ENCODE peak calls at places on chromosome X, in seven cellular contexts. X, P, R, Z, U, F and Y are unnamed samples.

GRCh38 chrX:49276671-49277519 is 7.3 kb downstream of the PPP1R3F start:
- DNase-seq in P (no peak), U (no peak), R (no peak), Z (no peak), X (no peak), F (no peak), Y (no peak)

GRCh38 chrX:137227164-137227563 is 193.4 kb upstream of the GPR101 start:
- DNase-seq in F (no peak), Z (no peak), X (no peak), U (no peak), P (no peak), R (no peak), Y (no peak)

GRCh38 chrX:53125506-53125905 is 31.6 kb downstream of the KANTR start:
- DNase-seq in X (no peak), Z (no peak), U (no peak), F (no peak), R (no peak), P (peak), Y (no peak)

GRCh38 chrX:12052109-12052508 is 86.2 kb upstream of the FRMPD4 start:
- DNase-seq in X (no peak), R (no peak), P (no peak), U (no peak), F (no peak), Z (no peak), Y (no peak)

GRCh38 chrX:150047818-150048217 is 109.5 kb upstream of the EOLA2 start:
- DNase-seq in Z (no peak), P (peak), X (no peak), F (no peak), U (no peak), R (no peak), Y (no peak)

GRCh38 chrX:39821011-39821708 is 276.6 kb downstream of the BCOR start:
- DNase-seq in P (peak), F (peak), X (no peak), U (no peak), R (no peak), Z (peak), Y (no peak)

GRCh38 chrX:40373025-40373424 is 207.7 kb upstream of the ATP6AP2 start:
- DNase-seq in P (no peak), U (no peak), Z (no peak), F (no peak), R (no peak), X (no peak), Y (no peak)

GRCh38 chrX:54509401-54509800 is 13.4 kb upstream of the FGD1 start:
- DNase-seq in X (no peak), R (no peak), Z (no peak), U (no peak), P (no peak), F (no peak), Y (no peak)

GRCh38 chrX:72247206-72247944 is 8.5 kb upstream of the ERCC6L start:
- DNase-seq in X (no peak), P (peak), Z (no peak), R (no peak), U (no peak), F (no peak), Y (peak)

GRCh38 chrX:427812-428725 is 41.4 kb upstream of the PPP2R3B start:
- DNase-seq in F (peak), U (no peak), R (peak), Z (peak), X (peak), P (peak), Y (no peak)

GRCh38 chrX:153439977-153440376 is 5.9 kb downstream of the TREX2 start:
- DNase-seq in U (no peak), Z (no peak), P (no peak), F (no peak), X (no peak), R (no peak), Y (no peak)

GRCh38 chrX:130754353-130754752 is 148.7 kb downstream of the ENOX2 start:
- DNase-seq in Z (no peak), X (no peak), P (no peak), U (no peak), R (no peak), F (no peak), Y (no peak)

GRCh38 chrX:29617276-29617675 is 598.1 kb upstream of the MAGEB2 start:
- DNase-seq in Z (no peak), P (peak), U (no peak), R (no peak), X (peak), F (no peak), Y (no peak)

GRCh38 chrX:97666890-97667289 is 783.2 kb downstream of the RPA4 start:
- DNase-seq in U (no peak), F (no peak), P (no peak), R (no peak), X (no peak), Z (no peak), Y (no peak)

GRCh38 chrX:355329-356050 is 31.2 kb downstream of the PPP2R3B start:
- DNase-seq in R (no peak), X (no peak), P (no peak), U (no peak), F (no peak), Z (no peak), Y (no peak)

GRCh38 chrX:139194571-139195280 is 335.8 kb upstream of the F9 start:
- DNase-seq in Z (peak), P (no peak), X (peak), U (no peak), R (no peak), F (peak), Y (no peak)

GRCh38 chrX:134999469-134999868 is 8.7 kb downstream of the SMIM10 start:
- DNase-seq in R (peak), X (no peak), U (no peak), Z (peak), P (peak), F (no peak), Y (no peak)

GRCh38 chrX:71214604-71215334 is 8.3 kb upstream of the GJB1 start:
- DNase-seq in Z (no peak), R (no peak), U (no peak), P (no peak), X (no peak), F (no peak), Y (no peak)
- H3K4me3 ChIP-seq in Z (no peak), R (no peak), U (no peak), P (no peak), X (no peak), F (no peak), Y (no peak)

DNA sequence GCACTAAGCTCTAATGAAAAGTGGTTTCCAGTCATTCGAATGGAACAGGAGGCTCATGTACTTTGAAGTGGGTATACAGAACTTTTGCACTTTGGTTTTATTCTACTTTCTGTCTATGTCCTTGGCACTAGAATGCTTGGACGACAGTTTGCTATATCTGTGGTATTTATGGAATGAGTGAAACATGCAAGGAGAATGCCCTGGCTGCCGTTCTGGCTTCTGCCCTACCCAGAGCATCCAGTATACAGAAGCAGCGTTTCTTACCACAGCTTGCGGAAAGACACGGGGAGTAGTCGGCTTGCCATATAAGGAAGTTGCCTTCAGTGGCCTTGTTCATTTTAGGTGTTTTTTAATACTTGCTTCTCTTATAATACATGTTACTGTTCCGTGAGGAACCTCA is 98.0 kb downstream of the TBL1X start:
- DNase-seq in F (no peak), P (peak), U (no peak), X (peak), R (peak), Z (no peak), Y (no peak)
- H3K4me3 ChIP-seq in F (no peak), P (no peak), U (no peak), X (no peak), R (no peak), Z (no peak), Y (no peak)

GRCh38 chrX:44344687-44345086 is 1.2 kb upstream of the EFHC2 start:
- DNase-seq in P (no peak), R (no peak), X (no peak), U (no peak), Z (no peak), F (no peak), Y (no peak)
- H3K4me3 ChIP-seq in P (no peak), R (no peak), X (no peak), U (peak), Z (no peak), F (no peak), Y (no peak)

DNA sequence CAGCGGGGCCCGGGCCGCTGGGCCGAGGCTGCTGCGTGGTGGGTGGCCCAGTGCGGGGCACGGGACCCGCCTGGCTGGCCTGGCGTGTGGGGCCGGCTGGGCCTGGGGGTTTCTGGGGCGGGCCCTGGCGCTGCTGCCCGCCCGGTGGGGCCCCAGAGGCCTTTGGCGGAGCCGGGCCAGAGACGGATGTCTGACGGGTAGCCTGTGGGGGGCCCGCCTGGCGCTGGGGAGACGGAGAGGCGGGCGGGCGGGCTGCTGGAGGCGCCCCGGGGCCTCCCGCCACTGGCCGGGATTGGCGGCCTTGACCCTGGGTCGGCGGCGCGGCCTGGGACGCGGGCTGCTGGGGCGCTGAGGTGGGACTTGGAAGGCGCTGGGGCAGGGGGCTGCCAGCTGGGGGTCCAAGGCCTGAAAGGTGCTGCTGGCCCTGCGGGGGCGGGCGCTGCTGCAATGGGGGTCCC is 8.1 kb upstream of the TIMP1 start:
- DNase-seq in X (no peak), Z (peak), F (no peak), U (no peak), R (no peak), P (no peak), Y (no peak)
- H3K4me3 ChIP-seq in X (no peak), Z (peak), F (peak), U (peak), R (no peak), P (no peak), Y (no peak)

DNA sequence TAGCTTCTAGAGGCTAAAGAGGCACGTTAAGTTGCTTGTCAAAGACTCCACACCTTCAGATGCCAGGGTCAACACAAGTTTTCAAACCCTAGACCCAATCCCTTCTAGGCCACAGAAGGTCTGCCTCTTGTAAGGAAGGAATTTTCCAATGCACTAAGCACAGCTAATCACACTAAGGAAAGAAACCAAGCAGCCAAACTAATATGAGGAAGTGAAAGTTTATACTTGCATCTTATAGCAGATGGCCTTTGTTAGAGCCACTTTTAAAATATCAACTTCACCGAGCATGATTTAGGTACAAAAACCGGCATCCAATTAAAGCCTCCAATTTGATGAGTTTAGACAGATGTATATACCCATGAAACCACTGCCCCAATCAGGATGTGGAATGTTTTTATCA is 9.9 kb downstream of the FHL1 start:
- DNase-seq in Z (no peak), R (no peak), F (no peak), U (no peak), P (peak), X (no peak), Y (no peak)
- H3K4me3 ChIP-seq in Z (no peak), R (no peak), F (no peak), U (no peak), P (no peak), X (no peak), Y (peak)

GRCh38 chrX:8731579-8732395 is at the start of gene ANOS1:
- DNase-seq in P (peak), F (peak), U (no peak), R (peak), X (peak), Z (peak), Y (no peak)
- H3K4me3 ChIP-seq in P (no peak), F (peak), U (peak), R (peak), X (no peak), Z (peak), Y (no peak)

GRCh38 chrX:3549442-3549875 is 164.0 kb downstream of the PRKX start:
- DNase-seq in Z (no peak), P (no peak), U (no peak), R (peak), F (peak), X (peak), Y (no peak)
- H3K4me3 ChIP-seq in Z (no peak), P (no peak), U (peak), R (peak), F (no peak), X (peak), Y (peak)

GRCh38 chrX:20361890-20362262 is 95.2 kb upstream of the RPS6KA3 start:
- DNase-seq in F (peak), X (no peak), Z (peak), U (no peak), R (peak), P (peak), Y (peak)

GRCh38 chrX:20363003-20363674 is 96.4 kb upstream of the RPS6KA3 start:
- DNase-seq in P (no peak), U (no peak), R (no peak), Z (no peak), X (no peak), F (no peak), Y (peak)

GRCh38 chrX:20364238-20364637 is 97.5 kb upstream of the RPS6KA3 start:
- DNase-seq in R (no peak), U (no peak), X (no peak), F (no peak), Z (no peak), P (no peak), Y (no peak)

GRCh38 chrX:20362268-20363002 is 95.7 kb upstream of the RPS6KA3 start:
- DNase-seq in Z (no peak), P (peak), F (no peak), R (peak), X (no peak), U (no peak), Y (peak)

GRCh38 chrX:20361081-20361889 is 94.6 kb upstream of the RPS6KA3 start:
- DNase-seq in R (peak), P (peak), U (no peak), F (no peak), Z (no peak), X (no peak), Y (peak)
- H3K4me3 ChIP-seq in R (peak), P (no peak), U (no peak), F (peak), Z (no peak), X (no peak), Y (peak)

GRCh38 chrX:68696267-68696666 is 48.8 kb downstream of the STARD8 start:
- DNase-seq in R (no peak), Z (no peak), U (no peak), P (no peak), X (no peak), F (no peak), Y (no peak)

GRCh38 chrX:68695206-68695845 is 47.9 kb downstream of the STARD8 start:
- DNase-seq in R (no peak), P (no peak), F (no peak), Z (no peak), X (no peak), U (no peak), Y (no peak)

GRCh38 chrX:68693481-68694410 is 46.3 kb downstream of the STARD8 start:
- DNase-seq in F (peak), U (no peak), P (peak), Z (peak), R (no peak), X (peak), Y (peak)

GRCh38 chrX:68692651-68693050 is 45.2 kb downstream of the STARD8 start:
- DNase-seq in U (no peak), X (no peak), Z (no peak), F (no peak), R (no peak), P (no peak), Y (no peak)

DNA sequence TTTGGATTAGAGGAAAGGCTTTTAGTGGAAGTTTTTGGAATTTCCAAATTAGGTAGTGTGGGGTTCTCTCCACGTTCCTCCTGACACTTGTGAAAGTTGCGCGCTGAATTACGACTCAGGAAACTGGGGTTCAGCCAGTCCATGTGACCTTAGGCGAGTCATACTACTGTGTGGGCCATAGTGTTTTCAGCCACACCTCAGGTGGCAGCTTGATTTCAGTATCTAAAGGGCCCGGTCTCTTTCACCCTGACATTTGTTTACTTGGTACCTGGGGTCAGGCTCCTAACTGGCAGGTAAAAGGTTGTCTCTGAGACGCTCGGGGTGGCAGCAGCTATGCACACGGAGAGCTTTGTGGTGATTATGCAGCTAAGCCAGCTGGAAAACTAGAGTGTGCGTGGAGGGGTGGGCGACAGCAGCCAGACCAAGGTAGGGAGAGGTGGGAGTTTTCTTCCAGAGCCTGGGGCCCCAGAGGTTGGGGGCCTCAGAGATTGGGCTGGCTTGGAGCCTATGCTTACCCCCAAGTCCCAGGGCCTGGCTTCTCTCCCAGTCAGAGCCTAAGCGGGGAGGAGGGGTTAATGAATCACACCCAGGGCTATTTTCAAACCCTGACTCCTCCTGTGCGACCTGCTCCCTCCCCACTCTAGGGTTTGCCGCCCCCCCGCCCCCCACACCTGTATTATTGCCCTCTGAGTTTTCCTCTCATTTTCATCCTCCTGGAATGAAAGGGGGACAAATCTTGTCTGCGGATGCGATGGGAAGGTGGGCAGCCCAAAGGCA is 47.2 kb downstream of the STARD8 start:
- DNase-seq in X (no peak), Z (no peak), U (no peak), P (no peak), R (no peak), F (no peak), Y (no peak)
- H3K4me3 ChIP-seq in X (no peak), Z (peak), U (peak), P (no peak), R (no peak), F (no peak), Y (peak)

DNA sequence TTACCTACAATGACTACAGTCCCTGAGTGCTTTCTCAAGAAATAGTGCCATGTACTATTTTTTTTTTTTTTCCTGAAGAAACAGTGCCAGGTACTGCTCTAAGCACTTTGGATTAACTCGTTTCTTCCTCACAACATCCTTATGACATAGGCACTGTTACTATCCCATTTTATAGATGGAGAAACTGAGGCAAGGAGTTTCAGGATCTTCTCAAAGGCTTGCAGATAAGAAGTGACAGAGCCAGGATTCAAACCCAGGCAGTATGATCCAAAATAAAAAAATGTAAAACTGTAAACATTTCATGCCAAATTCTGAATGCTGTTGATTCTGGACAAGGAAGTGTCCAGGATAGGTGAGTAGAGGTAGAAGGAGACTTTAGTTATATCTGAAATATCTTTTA is 1.1 kb downstream of the FANCB start:
- DNase-seq in F (no peak), X (no peak), P (no peak), Z (no peak), U (no peak), R (no peak), Y (no peak)
- H3K4me3 ChIP-seq in F (peak), X (peak), P (no peak), Z (no peak), U (no peak), R (no peak), Y (peak)